ENCODE peak calls at places on chromosomes 3 and 15, in four cellular contexts. U is stimulated activated CD4-positive, alpha-beta T cell treated with anti-CD3 and anti-CD28 coated beads, Interleukin-4, amount 100 ng/mL, for 4 hours; E is ovary; I is AG09309. M is an unnamed sample.

GRCh38 chr15:39247574-39247973 is 333.3 kb upstream of the THBS1 start:
- DNase-seq in E (no peak), U (no peak), I (peak; percentile 86), M (peak; percentile 83)

GRCh38 chr15:53160092-53160704 is 370.1 kb upstream of the ONECUT1 start:
- DNase-seq in U (no peak), E (no peak), I (no peak), M (no peak)

GRCh38 chr3:29236441-29236840 is 44.4 kb upstream of the RBMS3 start:
- DNase-seq in I (no peak), U (no peak), E (no peak), M (no peak)

GRCh38 chr3:195551381-195551978 is 8.4 kb upstream of the PPP1R2 start:
- DNase-seq in E (peak; percentile 40), U (no peak), I (no peak), M (peak; percentile 49)

GRCh38 chr3:139937674-139938279 is 2.8 kb downstream of the CLSTN2 start:
- DNase-seq in U (no peak), I (peak; percentile 10), E (peak; percentile 62), M (peak; percentile 58)

GRCh38 chr3:153291052-153291689 is 129.1 kb downstream of the RAP2B start:
- DNase-seq in I (no peak), E (no peak), U (no peak), M (peak; percentile 49)

GRCh38 chr3:151204530-151205401 is 1.8 kb upstream of the GPR171 start:
- DNase-seq in I (no peak), U (no peak), E (no peak), M (no peak)

GRCh38 chr3:30756218-30756617 is 138.2 kb downstream of the GADL1 start:
- DNase-seq in U (no peak), I (no peak), E (no peak), M (no peak)

GRCh38 chr3:83928903-83929302 is 1029.9 kb upstream of the CADM2 start:
- DNase-seq in U (no peak), E (no peak), I (no peak), M (no peak)

GRCh38 chr3:134365766-134366065 is 8.5 kb downstream of the AMOTL2 start:
- DNase-seq in E (no peak), I (no peak), U (no peak), M (no peak)

GRCh38 chr3:171101982-171102610 is 75.6 kb upstream of the SLC2A2 start:
- DNase-seq in I (no peak), U (no peak), E (no peak), M (peak; percentile 71)

GRCh38 chr3:127274200-127274599 is 13.6 kb downstream of the PRR20G start:
- DNase-seq in E (no peak), I (no peak), U (no peak), M (no peak)

GRCh38 chr15:49428392-49429095 is 5.5 kb downstream of the FGF7 start:
- DNase-seq in I (peak; percentile 25), E (no peak), U (no peak), M (peak; percentile 55)

GRCh38 chr15:56249080-56249479 is 5.4 kb upstream of the RFX7 start:
- DNase-seq in E (no peak), U (no peak), I (peak; percentile 37), M (peak; percentile 80)

GRCh38 chr3:168870892-168871291 is 775.2 kb upstream of the GOLIM4 start:
- DNase-seq in U (no peak), I (no peak), E (no peak), M (peak; percentile 21)

GRCh38 chr3:107258285-107258684 is 119.0 kb upstream of the CCDC54 start:
- DNase-seq in U (no peak), I (no peak), E (no peak), M (no peak)

GRCh38 chr3:150764607-150765366 is 1.8 kb upstream of the SIAH2 start:
- DNase-seq in U (no peak), I (no peak), E (no peak), M (no peak)

GRCh38 chr3:23629181-23629893 is 176.4 kb upstream of the UBE2E1 start:
- DNase-seq in I (no peak), U (no peak), E (no peak), M (peak; percentile 77)

GRCh38 chr3:23046536-23046935 is 156.6 kb upstream of the UBE2E2 start:
- DNase-seq in E (no peak), I (no peak), U (no peak), M (no peak)

GRCh38 chr3:129606522-129607390 is at the start of gene PLXND1:
- DNase-seq in U (peak; percentile 47), E (peak; percentile 72), I (no peak), M (peak; percentile 82)

GRCh38 chr15:67784057-67784781 is 41.1 kb upstream of the SKOR1 start:
- DNase-seq in E (no peak), I (no peak), U (no peak), M (no peak)

GRCh38 chr15:75249726-75250125 is 8.4 kb upstream of the GOLGA6C start:
- DNase-seq in I (no peak), E (no peak), U (no peak), M (no peak)

GRCh38 chr15:100880139-100880896 is 687 bp downstream of the ALDH1A3 start:
- DNase-seq in I (no peak), E (no peak), U (no peak), M (peak; percentile 45)

GRCh38 chr3:131386429-131386926 is 4.9 kb downstream of the NUDT16 start:
- DNase-seq in E (no peak), I (no peak), U (no peak), M (peak; percentile 55)

GRCh38 chr3:53230041-53230621 is 25.7 kb downstream of the TKT start:
- DNase-seq in I (no peak), U (no peak), E (no peak), M (no peak)

GRCh38 chr15:62758126-62758951 is 284.2 kb upstream of the TPM1 start:
- DNase-seq in U (no peak), E (no peak), I (peak; percentile 88), M (peak; percentile 90)

GRCh38 chr3:179682681-179683080 is 29.8 kb downstream of the USP13 start:
- DNase-seq in U (no peak), I (no peak), E (no peak), M (no peak)

GRCh38 chr3:120678984-120679383 is 3.1 kb downstream of the HGD start:
- DNase-seq in E (no peak), U (no peak), I (no peak), M (no peak)

GRCh38 chr3:67640023-67640660 is 14.3 kb downstream of the SUCLG2 start:
- DNase-seq in E (no peak), I (no peak), U (no peak), M (no peak)

GRCh38 chr3:171876651-171877272 is 33.6 kb downstream of the TMEM212 start:
- DNase-seq in E (no peak), I (peak; percentile 96), U (no peak), M (peak; percentile 97)

GRCh38 chr3:138678086-138678485 is 69.5 kb downstream of the FAIM start:
- DNase-seq in U (no peak), E (no peak), I (no peak), M (no peak)

GRCh38 chr3:66353530-66353929 is 132.7 kb downstream of the SLC25A26 start:
- DNase-seq in U (no peak), E (no peak), I (peak; percentile 31), M (peak; percentile 48)

GRCh38 chr3:194808709-194809108 is 123.0 kb downstream of the FAM43A start:
- DNase-seq in I (no peak), U (no peak), E (no peak), M (peak; percentile 25)

GRCh38 chr3:152196782-152197181 is 71.9 kb upstream of the MBNL1 start:
- DNase-seq in E (no peak), I (no peak), U (no peak), M (no peak)

GRCh38 chr3:170523248-170523647 is 62.6 kb downstream of the SLC7A14 start:
- DNase-seq in E (no peak), I (no peak), U (no peak), M (peak; percentile 29)

GRCh38 chr15:55588070-55588817 is at the start of gene PYGO1:
- DNase-seq in E (peak; percentile 75), U (peak; percentile 46), I (no peak), M (peak; percentile 66)

GRCh38 chr15:80523746-80524145 is 119.6 kb downstream of the ARNT2 start:
- DNase-seq in U (no peak), I (no peak), E (no peak), M (no peak)

GRCh38 chr3:115550285-115550741 is 73.0 kb upstream of the GAP43 start:
- DNase-seq in U (no peak), E (no peak), I (peak; percentile 17), M (no peak)

GRCh38 chr3:149969110-149969944 is 1.4 kb downstream of the PFN2 start:
- DNase-seq in U (no peak), E (peak; percentile 42), I (no peak), M (peak; percentile 88)